ENCODE peak calls at places on chromosomes 16 and 17, in seven cellular contexts. J, B, V, W, M, N and F are unnamed samples. For H3K4me1 and H3K27me3, the result is how much of the 10 kb centered on the place peaks cover.

GRCh38 chr17:48630925-48631692 is 5.0 kb upstream of the HOXB9 start:
- DNase-seq in N (no peak), V (no peak), W (no peak), M (peak), B (no peak), J (no peak), F (no peak)

GRCh38 chr17:62644487-62645173 is 17.2 kb downstream of the MRC2 start:
- DNase-seq in M (peak), J (peak), W (no peak), B (peak), V (no peak), N (no peak), F (no peak)

GRCh38 chr16:10741844-10742243 is 1.8 kb upstream of the NUBP1 start:
- DNase-seq in B (peak), M (no peak), V (no peak), J (no peak), W (no peak), N (no peak), F (no peak)

GRCh38 chr16:67552476-67552875 is 9.8 kb upstream of the CTCF start:
- DNase-seq in M (no peak), W (no peak), V (no peak), B (no peak), N (no peak), J (no peak), F (no peak)

GRCh38 chr16:6266703-6267102 is 1065.9 kb upstream of the RBFOX1 start:
- DNase-seq in J (no peak), M (no peak), N (no peak), B (no peak), W (no peak), V (no peak), F (no peak)

GRCh38 chr16:89210904-89211515 is 6.5 kb upstream of the ZNF778 start:
- DNase-seq in J (no peak), N (peak), W (no peak), B (peak), M (no peak), V (no peak), F (no peak)

GRCh38 chr16:15782573-15783365 is 74.1 kb downstream of the MYH11 start:
- DNase-seq in N (no peak), B (peak), M (peak), W (no peak), V (no peak), J (peak), F (no peak)

GRCh38 chr16:4293822-4294457 is 21.1 kb upstream of the TFAP4 start:
- DNase-seq in W (peak), V (no peak), J (peak), M (peak), B (peak), N (peak), F (peak)

GRCh38 chr16:83701494-83701893 is 106.3 kb upstream of the HSBP1 start:
- DNase-seq in N (peak), W (peak), M (peak), V (no peak), B (no peak), J (peak), F (peak)

GRCh38 chr17:13351046-13351445 is 250.7 kb downstream of the HS3ST3A1 start:
- DNase-seq in J (no peak), M (no peak), N (peak), W (no peak), B (no peak), V (no peak), F (peak)

GRCh38 chr16:57637424-57637823 is 9.0 kb downstream of the ADGRG1 start:
- DNase-seq in B (no peak), J (peak), M (no peak), W (no peak), N (no peak), V (no peak), F (no peak)
- H3K4me1 ChIP-seq in B (under half), J (under half), M (under half), W (under half), N (under half), V (under half), F (under half)

GRCh38 chr16:58230259-58230658 is 32.4 kb upstream of the CSNK2A2 start:
- DNase-seq in W (no peak), N (no peak), J (no peak), B (no peak), M (peak), V (no peak), F (no peak)
- TF ChIP-seq EZH2phosphoT487 in W (no peak), N (no peak), J (no peak), B (no peak), M (no peak), V (no peak), F (no peak)

GRCh38 chr17:38544175-38544838 is 61.4 kb downstream of the SRCIN1 start:
- DNase-seq in W (no peak), V (no peak), M (no peak), J (no peak), B (no peak), N (no peak), F (no peak)

GRCh38 chr17:38547439-38547838 is 58.3 kb downstream of the SRCIN1 start:
- DNase-seq in M (no peak), V (no peak), B (no peak), W (no peak), J (no peak), N (no peak), F (no peak)

GRCh38 chr17:38544839-38545209 is 60.9 kb downstream of the SRCIN1 start:
- DNase-seq in V (no peak), B (no peak), J (no peak), W (no peak), N (no peak), M (peak), F (no peak)

GRCh38 chr17:38546396-38546795 is 59.4 kb downstream of the SRCIN1 start:
- DNase-seq in N (no peak), J (no peak), M (no peak), W (no peak), V (no peak), B (no peak), F (no peak)

GRCh38 chr17:38545531-38546225 is 60.1 kb downstream of the SRCIN1 start:
- DNase-seq in J (no peak), W (no peak), M (no peak), N (no peak), V (no peak), B (no peak), F (no peak)
- H3K27me3 ChIP-seq in J (under half), W (under half), M (under half), N (under half), V (under half), B (under half), F (under half)

GRCh38 chr17:4125552-4125951 is 17.3 kb downstream of the ZZEF1 start:
- DNase-seq in M (no peak), W (no peak), V (no peak), J (no peak), B (no peak), N (no peak), F (no peak)
- H3K4me1 ChIP-seq in M (under half), W (under half), V (under half), J (under half), B (under half), N (under half), F (under half)

GRCh38 chr16:622920-623280 is 7.9 kb upstream of the WFIKKN1 start:
- DNase-seq in M (peak), W (no peak), V (no peak), N (no peak), B (no peak), J (no peak), F (no peak)
- TF ChIP-seq EZH2phosphoT487 in M (no peak), W (no peak), V (no peak), N (no peak), B (no peak), J (no peak), F (no peak)

DNA sequence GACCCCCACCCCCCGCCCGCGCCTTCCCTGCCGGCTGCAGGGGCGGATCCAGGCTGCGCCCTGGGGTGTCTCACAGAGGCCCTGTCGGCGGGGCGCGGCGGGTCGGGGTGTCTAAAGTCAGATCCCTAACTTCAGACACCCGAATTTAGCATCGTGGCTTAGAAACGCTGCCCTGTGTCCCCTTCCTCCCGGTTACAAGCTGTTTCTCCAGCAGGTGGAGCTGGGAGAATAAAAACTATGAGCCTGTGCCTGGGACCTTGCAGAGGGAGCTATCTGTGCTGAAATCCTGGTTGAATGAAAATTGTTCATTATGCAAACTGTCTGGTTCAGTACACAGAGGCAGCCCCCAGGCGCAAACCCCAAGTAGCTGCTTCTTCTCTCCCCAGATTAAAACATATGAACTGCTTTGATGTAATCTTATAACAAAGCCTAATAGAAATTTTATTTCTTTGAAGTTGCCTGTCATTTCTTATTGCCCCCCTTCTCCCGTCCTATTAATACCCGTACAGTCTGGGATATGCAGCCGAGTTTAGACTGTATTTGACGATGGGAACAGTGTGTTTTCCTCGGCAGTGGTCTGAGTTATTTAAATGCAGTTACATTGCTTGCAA is 79.0 kb downstream of the RPA1 start:
- DNase-seq in M (peak), J (peak), N (peak), V (peak), W (peak), B (peak), F (peak)
- H3K27me3 ChIP-seq in M (half or more), J (half or more), N (under half), V (under half), W (half or more), B (under half), F (under half)

DNA sequence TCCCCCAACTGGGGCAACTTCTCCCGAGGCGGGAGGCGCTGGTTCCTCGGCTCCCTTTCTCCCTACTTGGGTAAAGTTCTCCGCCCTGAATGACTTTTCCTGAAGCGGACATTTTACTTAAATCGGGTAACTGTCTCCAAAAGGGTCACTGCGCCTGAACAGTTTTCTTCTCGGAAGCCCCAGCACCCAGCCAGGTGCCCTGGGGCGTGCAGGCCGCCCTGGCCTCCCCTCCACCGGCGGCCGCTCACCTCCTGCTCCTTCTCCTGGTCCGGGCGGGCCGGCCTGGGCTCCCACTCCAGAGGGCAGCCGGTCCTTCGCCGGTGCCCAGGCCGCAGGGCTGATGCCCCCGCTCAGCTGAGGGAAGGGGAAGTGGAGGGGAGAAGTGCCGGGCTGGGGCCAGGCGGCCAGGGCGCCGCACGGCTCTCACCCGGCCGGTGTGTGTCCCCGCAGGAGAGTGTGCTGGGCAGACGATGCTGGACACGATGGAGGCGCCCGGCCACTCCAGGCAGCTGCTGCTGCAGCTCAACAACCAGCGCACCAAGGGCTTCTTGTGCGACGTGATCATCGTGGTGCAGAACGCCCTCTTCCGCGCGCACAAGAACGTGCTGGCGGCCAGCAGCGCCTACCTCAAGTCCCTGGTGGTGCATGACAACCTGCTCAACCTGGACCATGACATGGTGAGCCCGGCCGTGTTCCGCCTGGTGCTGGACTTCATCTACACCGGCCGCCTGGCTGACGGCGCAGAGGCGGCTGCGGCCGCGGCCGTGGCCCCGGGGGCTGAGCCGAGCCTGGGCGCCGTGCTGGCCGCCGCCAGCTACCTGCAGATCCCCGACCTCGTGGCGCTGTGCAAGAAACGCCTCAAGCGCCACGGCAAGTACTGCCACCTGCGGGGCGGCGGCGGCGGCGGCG is 1.6 kb downstream of the HIC1 start:
- DNase-seq in M (peak), N (peak), W (peak), B (no peak), V (no peak), J (peak), F (no peak)
- H3K4me1 ChIP-seq in M (under half), N (under half), W (under half), B (under half), V (under half), J (under half), F (under half)

GRCh38 chr16:977096-977701 is 4.4 kb upstream of the SOX8 start:
- DNase-seq in B (peak), J (no peak), N (peak), V (no peak), M (no peak), W (no peak), F (no peak)
- TF ChIP-seq EZH2phosphoT487 in B (no peak), J (no peak), N (no peak), V (no peak), M (no peak), W (no peak), F (no peak)

GRCh38 chr17:7651959-7652658 is 1.4 kb downstream of the ATP1B2 start:
- DNase-seq in W (no peak), M (peak), N (no peak), V (no peak), J (no peak), B (no peak), F (no peak)
- H3K27me3 ChIP-seq in W (under half), M (under half), N (under half), V (under half), J (under half), B (under half), F (under half)